ENCODE peak calls at places on chromosomes 11 and 22, in seven cellular contexts. W, Q, N, G, A, K and Z are unnamed samples.

GRCh38 chr22:36435516-36436415 is 45.7 kb downstream of the TXN2 start:
- DNase-seq in Q (peak), N (no peak), G (no peak), W (peak), K (no peak), A (peak), Z (peak)

GRCh38 chr22:22748297-22748743 is 103.9 kb downstream of the GGTLC2 start:
- DNase-seq in W (peak), Q (peak), A (peak), G (no peak), K (peak), N (peak), Z (peak)

GRCh38 chr22:23500508-23501208 is 79.4 kb downstream of the IGLL1 start:
- DNase-seq in W (no peak), G (no peak), K (no peak), N (no peak), A (no peak), Q (peak), Z (no peak)

GRCh38 chr22:35547993-35548761 is 7.5 kb downstream of the RASD2 start:
- DNase-seq in N (no peak), W (peak), K (no peak), A (peak), G (no peak), Q (peak), Z (peak)

GRCh38 chr11:46247664-46248063 is 29.8 kb upstream of the CREB3L1 start:
- DNase-seq in A (peak), K (peak), W (peak), N (peak), G (no peak), Q (peak), Z (no peak)

GRCh38 chr11:82811369-82811768 is 77.7 kb upstream of the FAM181B start:
- DNase-seq in G (no peak), A (no peak), K (no peak), W (no peak), Q (peak), N (no peak), Z (peak)

GRCh38 chr11:92224394-92225205 is at the start of gene FAT3:
- DNase-seq in W (peak), G (no peak), K (peak), A (peak), Q (peak), N (peak), Z (no peak)

GRCh38 chr11:95137299-95137698 is 47.7 kb downstream of the ENDOD1 start:
- DNase-seq in K (no peak), G (no peak), Q (no peak), A (no peak), N (no peak), W (no peak), Z (no peak)

GRCh38 chr11:121870202-121871045 is 245.6 kb downstream of the BLID start:
- DNase-seq in Q (no peak), A (no peak), G (no peak), W (no peak), K (no peak), N (no peak), Z (no peak)

GRCh38 chr11:121873770-121874169 is 242.2 kb downstream of the BLID start:
- DNase-seq in K (no peak), G (no peak), A (no peak), N (no peak), W (no peak), Q (no peak), Z (no peak)

GRCh38 chr11:115481528-115481927 is 22.7 kb downstream of the CADM1 start:
- DNase-seq in K (no peak), Q (no peak), G (no peak), W (no peak), A (no peak), N (no peak), Z (no peak)
- H3K18ac ChIP-seq in K (no peak), Q (peak), G (no peak), W (no peak), A (no peak), N (no peak), Z (no peak)

DNA sequence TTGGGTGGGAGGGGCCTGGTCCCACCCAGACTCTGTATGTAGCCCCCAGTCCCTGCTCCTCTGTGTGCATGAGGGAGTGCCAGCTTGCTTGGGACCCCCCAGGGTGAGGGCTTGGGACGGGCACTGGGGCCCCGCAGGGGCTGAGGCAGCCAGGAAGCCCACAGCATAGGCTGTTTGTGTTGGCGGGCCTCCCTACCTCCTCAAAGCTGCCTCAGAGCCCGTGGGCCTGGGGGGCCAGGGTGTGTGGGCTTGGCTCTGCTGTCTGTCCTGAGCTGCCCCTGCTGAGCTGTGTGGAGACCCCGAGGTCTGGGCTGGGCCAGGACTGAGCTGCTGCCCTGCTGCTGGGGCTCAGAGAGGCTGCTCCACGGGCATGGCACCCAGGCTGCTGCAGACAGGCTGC is 3.2 kb downstream of the TSPAN4 start:
- DNase-seq in N (no peak), A (no peak), K (no peak), G (no peak), W (no peak), Q (no peak), Z (no peak)
- H3K23ac ChIP-seq in N (peak), A (peak), K (no peak), G (no peak), W (no peak), Q (no peak), Z (no peak)

GRCh38 chr22:19842386-19843106 is 12.1 kb downstream of the GNB1L start:
- DNase-seq in K (no peak), Q (no peak), N (no peak), A (no peak), W (no peak), G (no peak), Z (peak)
- H3K18ac ChIP-seq in K (peak), Q (no peak), N (no peak), A (no peak), W (no peak), G (no peak), Z (peak)

GRCh38 chr11:39807904-39808303 is 1651.5 kb downstream of the LRRC4C start:
- DNase-seq in A (no peak), G (no peak), W (no peak), K (no peak), Q (no peak), N (no peak), Z (no peak)

GRCh38 chr11:39809833-39810232 is 1649.6 kb downstream of the LRRC4C start:
- DNase-seq in W (no peak), A (no peak), N (no peak), Q (no peak), G (no peak), K (no peak), Z (no peak)

GRCh38 chr11:39806652-39807051 is 1652.8 kb downstream of the LRRC4C start:
- DNase-seq in A (no peak), K (no peak), Q (peak), W (no peak), G (no peak), N (no peak), Z (no peak)

DNA sequence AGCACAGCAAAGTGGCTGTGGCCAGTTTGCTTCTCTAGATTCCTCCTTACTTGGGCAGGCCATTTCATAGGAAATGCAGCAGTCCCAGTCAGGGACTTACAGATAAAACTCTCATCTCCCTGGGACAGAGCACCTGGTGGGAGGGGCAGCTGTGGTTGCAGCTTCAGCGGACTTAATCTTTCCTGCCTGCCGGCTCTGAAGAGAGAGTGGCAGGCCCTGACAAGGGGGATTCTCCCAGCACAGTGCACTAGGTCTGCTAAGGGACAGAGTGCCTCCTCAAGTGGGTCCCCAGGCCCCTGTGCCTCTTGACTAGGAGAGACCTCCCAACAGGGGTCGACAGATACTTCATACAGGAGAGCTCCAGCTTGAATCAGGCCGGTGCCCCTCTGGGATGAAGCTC is 1649.1 kb downstream of the LRRC4C start:
- DNase-seq in A (no peak), G (no peak), K (no peak), N (no peak), Q (peak), W (peak), Z (no peak)
- H3K23ac ChIP-seq in A (no peak), G (no peak), K (no peak), N (no peak), Q (no peak), W (no peak), Z (no peak)

GRCh38 chr22:27152883-27153282 is 495.5 kb downstream of the MIAT start:
- DNase-seq in W (no peak), K (no peak), N (no peak), Q (no peak), G (no peak), A (no peak), Z (no peak)

GRCh38 chr22:27152033-27152432 is 494.6 kb downstream of the MIAT start:
- DNase-seq in A (no peak), Q (no peak), G (no peak), N (no peak), K (no peak), W (no peak), Z (peak)

GRCh38 chr22:27154717-27155116 is 497.3 kb downstream of the MIAT start:
- DNase-seq in Q (no peak), N (no peak), G (no peak), W (no peak), K (no peak), A (no peak), Z (no peak)

GRCh38 chr22:27151407-27151806 is 494.0 kb downstream of the MIAT start:
- DNase-seq in G (no peak), A (no peak), K (no peak), N (no peak), W (peak), Q (peak), Z (no peak)

GRCh38 chr22:27153386-27153785 is 496.0 kb downstream of the MIAT start:
- DNase-seq in K (no peak), A (no peak), W (no peak), N (no peak), G (no peak), Q (no peak), Z (no peak)
- H3K18ac ChIP-seq in K (no peak), A (no peak), W (no peak), N (no peak), G (no peak), Q (no peak), Z (no peak)

GRCh38 chr11:6397156-6397555 is 6.9 kb downstream of the SMPD1 start:
- DNase-seq in G (no peak), N (no peak), W (no peak), K (no peak), Q (no peak), A (peak), Z (no peak)
- H3K23ac ChIP-seq in G (no peak), N (peak), W (no peak), K (no peak), Q (no peak), A (no peak), Z (no peak)

GRCh38 chr11:2361565-2361964 is 15.5 kb upstream of the CD81 start:
- DNase-seq in Q (no peak), N (no peak), K (no peak), W (no peak), G (no peak), A (no peak), Z (no peak)

GRCh38 chr11:2360081-2360642 is 16.9 kb upstream of the CD81 start:
- DNase-seq in A (no peak), Q (no peak), W (no peak), N (no peak), G (no peak), K (no peak), Z (no peak)

GRCh38 chr11:2363130-2363529 is 14.0 kb upstream of the CD81 start:
- DNase-seq in G (no peak), K (no peak), N (no peak), W (no peak), A (no peak), Q (no peak), Z (no peak)

GRCh38 chr11:2363816-2364370 is 13.2 kb upstream of the CD81 start:
- DNase-seq in A (no peak), K (no peak), N (no peak), W (no peak), Q (no peak), G (no peak), Z (no peak)

GRCh38 chr11:2362414-2362813 is 14.7 kb upstream of the CD81 start:
- DNase-seq in A (no peak), N (no peak), K (no peak), G (no peak), Q (no peak), W (no peak), Z (no peak)
- H3K18ac ChIP-seq in A (no peak), N (no peak), K (no peak), G (no peak), Q (no peak), W (no peak), Z (no peak)

GRCh38 chr22:25039754-25040153 is 87.2 kb downstream of the KIAA1671 start:
- DNase-seq in G (no peak), A (no peak), K (no peak), N (no peak), W (no peak), Q (no peak), Z (no peak)
- H3K23ac ChIP-seq in G (no peak), A (no peak), K (no peak), N (no peak), W (no peak), Q (no peak), Z (no peak)

DNA sequence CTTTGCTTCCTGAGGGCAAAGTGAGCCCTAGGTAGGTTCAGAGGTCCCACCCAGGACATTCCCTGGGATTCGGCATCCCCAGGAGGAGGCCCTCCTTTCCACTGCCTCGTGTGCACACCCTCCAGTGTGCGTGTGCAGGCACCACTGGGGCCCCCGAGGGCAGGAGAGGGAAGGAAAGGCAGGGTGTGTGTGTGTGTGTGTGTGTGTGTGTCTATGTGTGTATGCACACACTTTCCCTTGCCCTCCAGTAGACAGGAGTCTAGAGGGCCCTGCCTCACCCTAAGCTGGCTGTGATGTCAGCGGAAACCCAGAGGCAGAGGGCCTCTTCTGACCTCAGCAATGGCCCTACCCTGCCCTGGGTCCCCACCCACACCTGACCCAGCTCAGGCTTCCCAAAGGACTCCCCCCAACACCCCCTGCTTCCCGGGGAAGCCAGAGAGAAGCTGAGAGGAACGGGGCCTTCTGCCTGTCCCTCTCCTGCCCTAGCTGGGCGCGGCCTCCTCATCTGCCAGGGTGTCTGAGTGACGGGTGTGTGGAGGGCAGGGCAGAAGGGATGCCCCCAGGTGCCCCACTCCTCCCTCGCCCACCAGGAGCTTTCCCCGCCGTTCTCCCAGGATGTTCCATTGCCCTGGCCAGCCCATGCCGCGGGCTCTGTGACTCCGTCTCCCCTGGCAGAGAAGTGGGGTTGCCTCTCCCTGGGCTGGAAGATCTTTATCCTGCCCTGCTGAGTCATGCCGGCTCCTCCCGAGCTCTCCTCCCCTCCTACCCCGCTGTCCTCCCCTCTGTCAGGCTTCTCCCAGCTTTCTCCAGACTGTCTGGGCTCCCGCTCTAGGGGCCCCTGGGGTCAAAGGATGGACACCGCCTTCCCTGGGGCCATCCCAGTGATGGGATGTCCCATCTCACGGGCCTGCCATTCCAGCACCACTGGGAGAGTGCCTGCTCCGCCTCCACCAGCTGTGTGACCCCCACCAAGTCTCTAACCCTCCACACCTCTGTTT is 6.0 kb upstream of the CLCF1 start:
- DNase-seq in Q (no peak), K (no peak), W (no peak), A (peak), N (no peak), G (no peak), Z (no peak)
- H3K18ac ChIP-seq in Q (peak), K (peak), W (no peak), A (peak), N (peak), G (peak), Z (no peak)